ENCODE peak calls at places on chromosomes 3 and 15, in four cellular contexts. J is A549, T is HCT116, O is foreskin fibroblast. F is an unnamed sample.

GRCh38 chr15:25846377-25846776 is 16.8 kb downstream of the ATP10A start:
- DNase-seq in T (no peak), O (no peak), J (no peak), F (no peak)

GRCh38 chr3:6921876-6922275 is 61.0 kb downstream of the GRM7 start:
- DNase-seq in J (no peak), O (no peak), T (no peak), F (no peak)

GRCh38 chr3:56131976-56132590 is 336.2 kb downstream of the ERC2 start:
- DNase-seq in J (peak; percentile 65), O (peak; percentile 96), T (peak; percentile 12), F (peak; percentile 91)

GRCh38 chr3:136194409-136195257 is 1.5 kb downstream of the MSL2 start:
- DNase-seq in T (no peak), O (peak; percentile 28), J (no peak), F (no peak)

GRCh38 chr3:123635220-123635619 is 50.4 kb upstream of the HACD2 start:
- DNase-seq in J (no peak), T (no peak), O (no peak), F (no peak)

GRCh38 chr3:198080521-198081384 is 120.7 kb downstream of the LMLN start:
- DNase-seq in O (peak; percentile 90), J (peak; percentile 10), T (peak; percentile 54), F (peak; percentile 19)

GRCh38 chr15:100002091-100002620 is 268.9 kb upstream of the LYSMD4 start:
- DNase-seq in T (no peak), O (no peak), J (no peak), F (no peak)

GRCh38 chr15:101188517-101189340 is 63.1 kb downstream of the CHSY1 start:
- DNase-seq in O (peak; percentile 48), J (no peak), T (no peak), F (no peak)

GRCh38 chr3:135516143-135516542 is 449.4 kb upstream of the PPP2R3A start:
- DNase-seq in J (no peak), T (peak; percentile 22), O (peak; percentile 38), F (peak; percentile 7)

GRCh38 chr15:90838544-90838943 is 29.8 kb upstream of the FURIN start:
- DNase-seq in T (no peak), O (no peak), J (no peak), F (no peak)

GRCh38 chr3:13878711-13879101 is 1.2 kb downstream of the WNT7A start:
- DNase-seq in O (no peak), T (no peak), J (peak; percentile 32), F (no peak)

GRCh38 chr3:192215-192929 is 4.2 kb upstream of the CHL1 start:
- DNase-seq in O (no peak), J (no peak), T (no peak), F (no peak)

GRCh38 chr3:122357828-122358617 is 25.0 kb downstream of the MIX23 start:
- DNase-seq in T (no peak), J (no peak), O (no peak), F (no peak)

GRCh38 chr15:69540622-69541021 is 88.0 kb downstream of the RPLP1 start:
- DNase-seq in O (no peak), J (no peak), T (no peak), F (no peak)

GRCh38 chr3:124079912-124080276 is 88.0 kb upstream of the ROPN1 start:
- DNase-seq in T (no peak), O (no peak), J (no peak), F (no peak)

GRCh38 chr15:39468341-39468740 is 112.5 kb upstream of the THBS1 start:
- DNase-seq in T (no peak), O (no peak), J (no peak), F (no peak)

GRCh38 chr3:30659270-30660127 is 53.1 kb downstream of the TGFBR2 start:
- DNase-seq in J (peak; percentile 72), T (peak; percentile 84), O (peak; percentile 95), F (peak; percentile 94)
- TF ChIP-seq CTCF in J (no peak), T (no peak), O (no peak), F (no peak)

DNA sequence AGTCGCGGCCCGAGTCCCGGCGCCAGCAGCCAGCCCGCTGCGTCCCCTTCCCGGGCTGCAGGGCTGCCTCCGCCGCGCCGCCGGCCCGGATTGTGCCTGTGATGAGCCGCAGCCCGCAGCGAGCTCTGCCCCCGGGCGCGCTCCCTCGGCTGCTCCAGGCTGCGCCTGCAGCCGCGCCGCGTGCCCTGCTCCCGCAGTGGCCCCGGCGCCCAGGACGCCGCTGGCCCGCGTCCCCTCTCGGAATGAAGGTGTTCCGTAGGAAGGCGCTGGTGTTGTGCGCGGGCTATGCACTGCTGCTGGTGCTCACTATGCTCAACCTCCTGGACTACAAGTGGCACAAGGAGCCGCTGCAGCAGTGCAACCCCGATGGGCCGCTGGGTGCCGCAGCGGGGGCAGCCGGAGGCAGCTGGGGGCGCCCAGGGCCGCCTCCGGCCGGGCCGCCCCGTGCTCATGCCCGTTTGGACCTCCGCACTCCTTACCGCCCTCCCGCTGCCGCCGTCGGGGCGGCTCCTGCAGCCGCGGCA is 1.2 kb downstream of the CHST2 start:
- DNase-seq in J (peak; percentile 15), O (peak; percentile 75), T (no peak), F (no peak)
- TF ChIP-seq CTCF in J (no peak), O (no peak), T (no peak), F (no peak)

GRCh38 chr3:16372362-16373269 is 107.6 kb downstream of the OXNAD1 start:
- DNase-seq in T (no peak), J (no peak), O (no peak), F (no peak)

GRCh38 chr3:16374047-16375019 is 109.3 kb downstream of the OXNAD1 start:
- DNase-seq in T (no peak), J (no peak), O (no peak), F (no peak)

GRCh38 chr3:16370872-16371740 is 106.1 kb downstream of the OXNAD1 start:
- DNase-seq in O (no peak), T (no peak), J (no peak), F (no peak)

GRCh38 chr3:16375891-16376290 is 110.9 kb downstream of the OXNAD1 start:
- DNase-seq in O (no peak), J (no peak), T (no peak), F (no peak)

DNA sequence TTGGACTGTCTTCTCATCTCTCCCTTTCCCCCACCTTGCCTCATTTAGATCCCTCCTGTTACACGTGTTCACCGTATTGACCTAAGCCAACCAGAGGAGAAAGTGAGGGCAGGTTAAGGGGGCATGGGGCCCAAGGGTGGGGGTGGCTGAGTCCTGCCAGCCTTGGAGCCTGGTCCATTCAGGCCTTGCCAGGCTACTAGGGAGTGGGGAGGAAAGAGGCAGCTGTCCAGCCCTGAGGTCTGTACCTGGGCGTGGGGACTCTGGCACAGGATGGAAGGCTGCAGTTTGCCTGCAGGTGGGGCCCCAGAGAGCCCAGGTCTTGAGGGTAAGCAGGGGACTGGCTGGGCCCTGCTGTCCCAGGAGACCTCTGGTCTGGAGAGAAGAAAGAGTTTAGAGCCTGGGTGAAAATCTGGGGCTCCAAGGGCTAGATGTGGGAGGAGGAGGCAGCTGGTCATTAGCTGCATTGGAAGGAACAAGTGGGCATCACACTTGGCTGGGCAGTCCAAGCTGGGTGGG is 108.3 kb downstream of the OXNAD1 start:
- DNase-seq in J (no peak), O (no peak), T (no peak), F (no peak)
- TF ChIP-seq CTCF in J (no peak), O (no peak), T (no peak), F (no peak)

GRCh38 chr15:77907824-77908751 is 169.4 kb downstream of the TBC1D2B start:
- DNase-seq in J (no peak), O (peak; percentile 51), T (peak; percentile 36), F (no peak)
- TF ChIP-seq CTCF in J (no peak), O (peak; percentile 40), T (peak; percentile 53), F (peak; percentile 66)

DNA sequence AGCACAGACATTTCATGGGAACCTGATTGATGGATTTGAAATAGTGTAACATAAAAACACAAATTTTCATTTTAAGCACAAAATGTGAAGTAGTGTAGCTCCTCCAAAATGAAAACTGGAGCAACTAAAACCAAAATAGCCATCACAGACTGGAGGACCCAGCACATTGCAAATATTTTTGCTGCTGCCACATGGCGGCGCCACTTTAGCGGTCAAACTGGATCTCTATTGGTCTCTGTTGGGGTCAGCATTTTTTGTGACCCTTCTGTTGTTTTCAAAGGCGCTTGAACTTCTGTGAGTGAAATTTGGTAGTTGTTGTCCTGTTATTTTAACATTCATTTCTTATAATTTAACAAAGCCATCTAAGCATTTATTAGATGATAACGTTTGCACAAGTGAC is 259.9 kb downstream of the IL20RB start:
- DNase-seq in T (no peak), O (no peak), J (no peak), F (no peak)
- TF ChIP-seq CTCF in T (peak; percentile 79), O (no peak), J (no peak), F (peak; percentile 37)

GRCh38 chr15:67521770-67522568 is 1.0 kb downstream of the C15orf61 start:
- DNase-seq in J (peak; percentile 20), T (no peak), O (peak; percentile 65), F (no peak)

GRCh38 chr15:67524235-67524634 is 3.3 kb downstream of the C15orf61 start:
- DNase-seq in J (no peak), T (no peak), O (no peak), F (no peak)

GRCh38 chr15:67523337-67523736 is 2.4 kb downstream of the C15orf61 start:
- DNase-seq in J (no peak), O (no peak), T (no peak), F (no peak)

GRCh38 chr15:67520276-67520975 is 505 bp upstream of the C15orf61 start:
- DNase-seq in J (no peak), O (peak; percentile 49), T (no peak), F (no peak)

DNA sequence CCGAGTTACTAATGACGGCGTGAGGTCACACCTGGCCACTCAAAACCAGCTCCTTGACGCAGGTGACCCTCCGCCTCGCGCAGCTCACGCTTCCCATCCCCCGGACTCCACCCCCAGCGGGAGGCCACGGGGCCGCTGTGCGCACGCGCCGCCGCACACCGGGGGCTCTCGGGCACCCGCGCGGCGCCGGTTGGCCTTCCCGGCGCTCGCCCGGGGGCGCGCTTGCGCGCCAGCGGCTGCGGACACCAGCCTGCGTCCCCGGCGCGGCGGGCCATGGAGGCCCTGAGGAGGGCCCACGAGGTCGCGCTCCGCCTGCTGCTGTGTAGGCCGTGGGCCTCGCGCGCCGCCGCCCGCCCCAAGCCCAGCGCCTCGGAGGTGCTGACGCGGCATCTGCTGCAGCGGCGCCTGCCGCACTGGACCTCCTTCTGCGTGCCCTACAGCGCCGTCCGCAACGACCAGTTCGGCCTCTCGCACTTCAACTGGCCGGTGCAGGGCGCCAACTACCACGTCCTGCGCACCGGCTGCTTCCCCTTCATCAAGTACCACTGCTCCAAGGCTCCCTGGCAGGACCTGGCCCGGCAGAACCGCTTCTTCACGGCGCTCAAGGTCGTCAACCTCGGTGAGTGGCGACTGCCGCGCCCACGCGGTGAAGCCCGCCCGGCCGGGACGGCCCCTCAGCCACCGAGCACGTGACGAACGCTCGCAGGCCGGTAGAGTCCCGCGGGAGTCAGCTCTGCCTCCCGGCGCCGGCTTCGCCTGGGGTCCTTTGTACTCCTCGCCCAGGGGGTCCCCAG is at the start of gene C15orf61:
- DNase-seq in J (peak; percentile 97), O (peak; percentile 94), T (peak; percentile 85), F (peak; percentile 78)
- TF ChIP-seq CTCF in J (peak; percentile 28), O (no peak), T (no peak), F (peak; percentile 19)